ENCODE peak calls at places on chromosomes 5 and 9, in four cellular contexts. P is NB4; B is CD8-positive, alpha-beta T cell; K is IMR-90. V is an unnamed sample.

GRCh38 chr9:100011062-100011681 is 87.6 kb downstream of the ERP44 start:
- DNase-seq in K (peak), P (peak), B (peak), V (peak)

GRCh38 chr5:143434261-143435206 is 31.0 kb upstream of the NR3C1 start:
- DNase-seq in K (no peak), P (no peak), B (peak), V (no peak)

GRCh38 chr9:107750741-107751521 is 261.4 kb upstream of the KLF4 start:
- DNase-seq in P (peak), B (no peak), K (peak), V (peak)

GRCh38 chr9:113742878-113743277 is 133.2 kb upstream of the ZNF618 start:
- DNase-seq in P (no peak), K (no peak), B (no peak), V (no peak)

GRCh38 chr5:19837536-19838179 is 150.3 kb downstream of the CDH18 start:
- DNase-seq in B (no peak), K (peak), P (no peak), V (no peak)

GRCh38 chr9:4489562-4489918 is 728 bp upstream of the SLC1A1 start:
- DNase-seq in P (no peak), B (no peak), K (no peak), V (peak)

GRCh38 chr5:110625376-110625999 is 101.0 kb downstream of the TMEM232 start:
- DNase-seq in K (peak), B (no peak), P (peak), V (peak)

GRCh38 chr5:172984244-172984953 is 828 bp downstream of the ATP6V0E1 start:
- DNase-seq in K (peak), P (peak), B (peak), V (peak)

GRCh38 chr9:9341203-9341602 is 1271.6 kb downstream of the PTPRD start:
- DNase-seq in P (no peak), K (no peak), B (no peak), V (no peak)

GRCh38 chr5:1642221-1642620 is 118.5 kb upstream of the LPCAT1 start:
- DNase-seq in K (no peak), B (no peak), P (no peak), V (no peak)

GRCh38 chr5:964821-965220 is 43.8 kb upstream of the NKD2 start:
- DNase-seq in K (no peak), P (peak), B (no peak), V (no peak)

GRCh38 chr9:105437704-105438103 is 10.1 kb upstream of the FSD1L start:
- DNase-seq in B (no peak), K (no peak), P (no peak), V (no peak)

GRCh38 chr5:93296338-93296737 is 284.7 kb downstream of the NR2F1-AS1 start:
- DNase-seq in B (no peak), K (peak), P (no peak), V (no peak)

GRCh38 chr9:35757527-35758275 is 3.6 kb upstream of the MSMP start:
- DNase-seq in P (no peak), K (no peak), B (no peak), V (no peak)

GRCh38 chr5:52950686-52951085 is 38.5 kb upstream of the ITGA2 start:
- DNase-seq in B (no peak), K (no peak), P (no peak), V (no peak)

GRCh38 chr5:6493681-6494454 is 45.2 kb downstream of the UBE2QL1 start:
- DNase-seq in P (no peak), K (no peak), B (no peak), V (no peak)

GRCh38 chr9:68844623-68845612 is 139.9 kb downstream of the PIP5K1B start:
- DNase-seq in B (no peak), K (peak), P (peak), V (peak)

GRCh38 chr5:138789771-138790242 is 36.6 kb downstream of the CTNNA1 start:
- DNase-seq in B (no peak), P (peak), K (peak), V (peak)

GRCh38 chr9:89878003-89878411 is 273.2 kb downstream of the GADD45G start:
- DNase-seq in P (no peak), B (no peak), K (no peak), V (no peak)

GRCh38 chr9:15837079-15837679 is 284.3 kb downstream of the CCDC171 start:
- DNase-seq in P (peak), K (peak), B (no peak), V (peak)

GRCh38 chr5:203246-203645 is 12.0 kb downstream of the LRRC14B start:
- DNase-seq in P (no peak), B (no peak), K (no peak), V (no peak)

GRCh38 chr9:89623925-89624420 is 19.2 kb downstream of the GADD45G start:
- DNase-seq in B (no peak), K (no peak), P (no peak), V (no peak)

DNA sequence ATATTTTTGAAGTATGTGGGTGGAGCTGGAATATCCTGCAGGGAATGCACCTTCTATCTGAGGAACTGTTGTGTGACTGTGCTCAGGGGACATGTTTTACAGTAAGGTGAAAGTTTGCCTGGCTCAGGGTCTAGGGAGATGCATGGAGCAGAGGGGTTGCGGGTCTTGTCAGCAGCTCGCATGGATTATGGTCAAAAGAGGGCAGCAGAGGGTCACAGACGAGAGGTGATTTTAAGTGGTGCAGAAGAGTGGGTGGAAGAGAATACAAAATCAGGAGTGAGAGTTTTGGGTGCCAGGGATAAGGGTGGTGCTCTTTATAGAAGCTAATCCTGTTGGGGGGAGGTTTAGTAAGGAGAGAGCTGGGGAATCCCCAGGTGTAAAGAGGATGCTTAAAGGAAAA is 53.5 kb upstream of the GRIN3A start:
- DNase-seq in K (no peak), B (no peak), P (peak), V (peak)
- TF ChIP-seq CTCF in K (peak), B (no peak), P (peak), V (peak)

GRCh38 chr9:33124716-33125378 is 42.3 kb downstream of the B4GALT1 start:
- DNase-seq in P (peak), K (no peak), B (no peak), V (peak)
- TF ChIP-seq CTCF in P (no peak), K (peak), B (no peak), V (peak)

GRCh38 chr5:180161420-180162303 is 47.3 kb downstream of the RASGEF1C start:
- DNase-seq in P (peak), K (no peak), B (no peak), V (peak)
- TF ChIP-seq CTCF in P (no peak), K (no peak), B (no peak), V (peak)

DNA sequence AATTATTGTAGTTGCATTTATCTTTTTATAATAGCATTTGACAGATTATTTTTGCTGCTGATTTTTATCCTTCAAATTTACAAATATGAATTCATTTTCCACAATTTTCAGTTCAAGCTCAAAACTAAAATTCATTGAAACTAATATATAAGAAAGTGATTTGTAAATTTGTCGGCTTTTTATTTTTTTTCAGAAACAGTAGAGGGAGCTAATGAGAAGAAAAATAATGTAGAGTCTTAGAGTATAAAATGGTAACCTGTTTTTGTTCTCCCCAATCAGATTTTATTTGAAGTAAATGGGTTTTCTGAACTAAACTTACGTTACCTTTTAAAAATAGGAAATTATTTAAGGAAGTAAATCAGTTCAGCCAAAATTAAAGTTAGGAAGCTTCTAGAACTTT is 19.2 kb downstream of the PRRC1 start:
- DNase-seq in P (peak), K (peak), B (no peak), V (peak)
- TF ChIP-seq CTCF in P (no peak), K (peak), B (peak), V (peak)

GRCh38 chr5:168472329-168472728 is 13.9 kb upstream of the RARS1 start:
- DNase-seq in B (no peak), K (peak), P (no peak), V (peak)
- TF ChIP-seq CTCF in B (no peak), K (peak), P (no peak), V (peak)

DNA sequence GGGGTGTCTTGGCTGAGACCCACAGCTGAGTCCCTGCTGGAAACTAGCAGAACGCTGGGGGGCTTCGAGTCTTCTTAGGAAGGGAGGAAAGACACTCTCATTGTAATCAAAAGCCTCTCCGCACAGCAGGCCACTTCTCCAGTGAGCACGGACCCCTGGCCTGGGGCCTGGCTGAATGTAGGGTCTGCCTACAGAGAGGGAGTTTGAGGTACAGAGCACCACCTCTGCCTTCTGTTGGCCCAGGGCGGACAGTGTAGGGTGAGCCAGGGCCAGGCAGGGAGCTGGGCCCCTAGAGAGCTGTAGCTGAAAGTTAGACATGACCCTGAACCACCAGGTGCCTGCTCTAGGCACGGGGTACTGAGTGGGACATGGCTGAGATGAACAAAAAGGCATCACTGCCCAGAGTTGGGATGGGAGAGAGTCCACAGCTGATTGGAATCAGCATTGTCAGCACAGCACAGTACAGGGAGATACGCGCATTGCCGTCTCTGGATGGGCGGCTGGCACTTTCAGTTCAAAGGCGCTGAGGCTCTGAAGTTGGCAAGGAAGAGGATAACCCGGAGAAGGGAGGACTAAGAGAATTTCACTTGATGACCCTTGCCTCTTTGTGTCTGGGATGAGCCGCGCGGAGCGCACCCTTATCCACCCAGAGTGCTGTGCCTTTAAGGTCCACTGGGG is 363 bp upstream of the SLC25A48 start:
- DNase-seq in K (no peak), P (no peak), B (no peak), V (peak)
- TF ChIP-seq CTCF in K (no peak), P (peak), B (no peak), V (peak)

GRCh38 chr5:56513141-56513540 is 280.0 kb upstream of the ANKRD55 start:
- DNase-seq in B (no peak), K (no peak), P (no peak), V (no peak)
- TF ChIP-seq CTCF in B (no peak), K (no peak), P (no peak), V (no peak)

GRCh38 chr5:86757824-86758223 is 140.1 kb downstream of the COX7C start:
- DNase-seq in P (no peak), B (no peak), K (peak), V (no peak)

GRCh38 chr5:86756839-86757238 is 139.1 kb downstream of the COX7C start:
- DNase-seq in K (no peak), P (no peak), B (no peak), V (no peak)
- TF ChIP-seq CTCF in K (no peak), P (peak), B (no peak), V (no peak)

V was measured in choroid plexus epithelial cell.